ENCODE peak calls at places on chromosome 11, in four cellular contexts. M is mammary epithelial cell; U is CD8-positive, alpha-beta memory T cell; Q is psoas muscle. N is an unnamed sample. For H3K36me3, the result is how much of the 10 kb centered on the place peaks cover.

GRCh38 chr11:64729851-64730382 is 6.9 kb upstream of the NRXN2 start:
- DNase-seq in M (no peak), U (no peak), Q (no peak), N (no peak)

GRCh38 chr11:8207080-8208000 is 38.5 kb upstream of the RIC3 start:
- DNase-seq in M (no peak), U (no peak), Q (no peak), N (no peak)

GRCh38 chr11:125372911-125373310 is 123.2 kb downstream of the FEZ1 start:
- DNase-seq in M (no peak), U (no peak), Q (no peak), N (no peak)

GRCh38 chr11:1346669-1347390 is 37.4 kb upstream of the TOLLIP start:
- DNase-seq in M (no peak), U (no peak), Q (no peak), N (no peak)

GRCh38 chr11:27497284-27497866 is 9.2 kb downstream of the LIN7C start:
- DNase-seq in M (peak), U (no peak), Q (no peak), N (peak)

GRCh38 chr11:45280449-45280848 is 5.7 kb downstream of the SYT13 start:
- DNase-seq in M (no peak), U (no peak), Q (no peak), N (peak)

GRCh38 chr11:123188508-123189165 is 6.4 kb downstream of the CLMP start:
- DNase-seq in M (peak), U (no peak), Q (no peak), N (no peak)

GRCh38 chr11:33773399-33774355 is 643 bp downstream of the FBXO3 start:
- DNase-seq in M (peak), U (peak), Q (peak), N (peak)

GRCh38 chr11:47248304-47248663 is 330 bp downstream of the ACP2 start:
- DNase-seq in M (peak), U (no peak), Q (no peak), N (no peak)

GRCh38 chr11:60989108-60989650 is 17.7 kb downstream of the CD6 start:
- DNase-seq in M (no peak), U (no peak), Q (no peak), N (no peak)

GRCh38 chr11:121452609-121453150 is at the start of gene SORL1-AS1:
- DNase-seq in M (peak), U (peak), Q (no peak), N (peak)

DNA sequence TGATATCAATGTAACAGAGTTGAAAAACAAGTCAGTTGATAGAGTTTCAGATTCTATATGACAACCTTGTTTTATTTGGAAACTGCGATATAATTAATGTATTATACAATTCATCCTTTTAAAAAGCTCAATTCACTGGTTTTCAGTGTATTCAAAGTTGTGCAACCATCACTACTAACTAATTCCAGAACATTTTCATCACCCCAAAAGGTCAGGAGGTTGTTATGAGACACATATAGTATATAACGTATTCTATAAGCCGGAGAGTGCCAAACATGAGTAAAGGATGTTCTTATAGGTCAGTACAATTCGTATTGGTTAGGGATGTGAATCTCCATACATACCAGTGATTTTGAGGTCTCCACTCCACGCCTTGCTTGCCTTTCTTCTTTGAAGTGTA is 40.1 kb upstream of the UCP3 start:
- DNase-seq in M (no peak), U (no peak), Q (no peak), N (no peak)
- H3K36me3 ChIP-seq in M (under half), U (under half), Q (under half), N (under half)

GRCh38 chr11:77617892-77618291 is 19.7 kb downstream of the CLNS1A start:
- DNase-seq in M (no peak), U (no peak), Q (no peak), N (no peak)
- H3K36me3 ChIP-seq in M (under half), U (under half), Q (half or more), N (under half)

DNA sequence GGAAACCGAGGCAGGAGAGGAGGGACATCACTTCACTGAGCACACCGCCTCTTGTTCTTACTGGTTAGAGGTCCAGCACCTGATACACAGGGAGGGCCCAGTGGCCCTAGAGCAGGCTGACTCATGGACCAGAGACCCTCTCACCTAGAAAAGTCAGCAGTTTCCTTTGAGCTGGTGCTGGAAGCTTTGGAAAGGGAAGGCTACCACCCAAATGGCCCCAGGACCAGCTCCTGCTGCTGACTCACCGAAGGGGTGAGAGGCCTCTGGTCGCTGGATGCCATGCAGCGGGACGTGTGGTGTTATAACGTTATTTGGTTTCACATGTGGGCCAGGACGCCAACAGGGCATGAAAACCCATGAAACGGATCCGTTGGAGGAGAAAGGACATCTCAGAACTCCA is 3.8 kb downstream of the NADSYN1 start:
- DNase-seq in M (no peak), U (no peak), Q (no peak), N (no peak)
- H3K36me3 ChIP-seq in M (under half), U (half or more), Q (half or more), N (under half)

GRCh38 chr11:31646206-31646605 is 136.6 kb downstream of the ELP4 start:
- DNase-seq in M (peak), U (no peak), Q (no peak), N (no peak)

GRCh38 chr11:31651822-31652221 is 142.3 kb downstream of the ELP4 start:
- DNase-seq in M (no peak), U (no peak), Q (no peak), N (no peak)

GRCh38 chr11:31651208-31651607 is 141.6 kb downstream of the ELP4 start:
- DNase-seq in M (no peak), U (no peak), Q (no peak), N (no peak)

GRCh38 chr11:31649567-31649966 is 140.0 kb downstream of the ELP4 start:
- DNase-seq in M (no peak), U (no peak), Q (no peak), N (no peak)

GRCh38 chr11:31649129-31649528 is 139.6 kb downstream of the ELP4 start:
- DNase-seq in M (no peak), U (no peak), Q (no peak), N (no peak)
- H3K36me3 ChIP-seq in M (under half), U (under half), Q (under half), N (under half)

DNA sequence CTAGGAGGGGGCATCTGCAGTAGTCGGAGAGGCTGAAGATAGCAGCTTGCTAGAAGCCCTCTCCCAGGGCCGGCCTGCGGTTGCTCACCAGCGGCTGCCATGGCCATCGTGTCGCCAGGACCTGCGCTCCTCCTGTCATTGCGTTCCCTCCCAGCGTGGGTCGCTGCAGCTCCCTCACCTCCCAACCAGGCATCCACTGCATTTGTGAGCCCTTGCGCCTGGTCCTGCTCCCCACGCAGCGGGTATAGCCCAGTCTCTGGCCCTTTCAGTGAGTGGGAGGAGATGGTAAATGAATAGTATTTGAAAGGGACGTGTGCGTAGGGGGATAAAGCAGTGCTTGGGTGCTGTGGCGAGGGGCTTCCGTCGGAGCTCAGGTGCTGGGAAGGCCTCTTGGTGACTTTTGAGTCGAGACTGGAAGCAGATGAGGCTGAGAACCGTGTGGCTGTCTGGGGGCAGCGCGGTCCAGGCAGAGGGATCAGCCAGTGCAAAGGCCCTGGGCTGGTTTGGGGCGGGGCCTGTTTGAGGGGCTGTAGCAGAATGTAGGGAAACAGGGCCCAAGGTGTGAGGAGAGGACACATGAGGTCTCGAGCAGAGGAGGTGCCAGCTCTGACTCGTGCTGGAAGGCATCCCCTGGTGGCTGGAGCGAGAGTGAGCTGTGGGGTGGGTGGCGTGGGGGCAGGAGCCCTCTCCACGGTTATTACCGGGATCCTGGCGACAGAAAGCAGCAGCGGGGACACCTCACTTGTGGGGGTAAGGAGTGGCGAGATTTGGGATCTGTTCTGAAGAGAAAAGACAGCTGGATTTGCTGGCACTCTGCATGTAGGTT is 39.3 kb downstream of the LRP5 start:
- DNase-seq in M (no peak), U (no peak), Q (no peak), N (no peak)
- H3K36me3 ChIP-seq in M (under half), U (under half), Q (under half), N (under half)

GRCh38 chr11:78982377-78982925 is 407.8 kb upstream of the NARS2 start:
- DNase-seq in M (no peak), U (no peak), Q (no peak), N (no peak)

GRCh38 chr11:78981153-78981552 is 406.5 kb upstream of the NARS2 start:
- DNase-seq in M (no peak), U (no peak), Q (no peak), N (no peak)

GRCh38 chr11:78985654-78986053 is 411.0 kb upstream of the NARS2 start:
- DNase-seq in M (no peak), U (no peak), Q (no peak), N (no peak)

GRCh38 chr11:78987748-78988147 is 413.1 kb upstream of the NARS2 start:
- DNase-seq in M (no peak), U (no peak), Q (no peak), N (no peak)

DNA sequence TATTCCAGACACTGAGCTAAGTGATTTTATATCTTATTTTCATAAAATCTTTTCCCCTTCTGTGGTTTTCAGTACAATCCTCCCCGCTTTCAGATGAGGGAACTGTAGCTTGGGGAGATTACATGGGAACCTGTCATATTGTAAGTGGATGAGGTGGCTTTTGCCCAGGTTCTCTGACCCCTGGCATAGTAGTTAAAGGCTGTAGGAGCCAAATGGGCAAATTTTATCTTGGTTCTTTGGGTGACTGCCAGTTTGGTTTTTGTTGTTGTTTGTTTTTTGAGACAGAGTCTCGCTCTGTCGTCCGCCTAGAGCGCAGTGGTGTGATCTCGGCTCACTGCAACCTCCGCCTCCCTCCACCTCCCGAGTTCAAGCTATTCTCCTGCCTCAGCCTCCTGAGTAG is 411.6 kb upstream of the NARS2 start:
- DNase-seq in M (no peak), U (no peak), Q (no peak), N (no peak)
- H3K36me3 ChIP-seq in M (under half), U (under half), Q (under half), N (under half)

GRCh38 chr11:68169442-68169841 is 43.7 kb downstream of the KMT5B start:
- DNase-seq in M (no peak), U (no peak), Q (no peak), N (no peak)

GRCh38 chr11:68166969-68167368 is 45.8 kb upstream of the CHKA start:
- DNase-seq in M (no peak), U (no peak), Q (no peak), N (no peak)

GRCh38 chr11:68167474-68167873 is 45.6 kb downstream of the KMT5B start:
- DNase-seq in M (no peak), U (no peak), Q (no peak), N (no peak)

GRCh38 chr11:68165601-68166000 is 44.4 kb upstream of the CHKA start:
- DNase-seq in M (no peak), U (no peak), Q (no peak), N (no peak)

DNA sequence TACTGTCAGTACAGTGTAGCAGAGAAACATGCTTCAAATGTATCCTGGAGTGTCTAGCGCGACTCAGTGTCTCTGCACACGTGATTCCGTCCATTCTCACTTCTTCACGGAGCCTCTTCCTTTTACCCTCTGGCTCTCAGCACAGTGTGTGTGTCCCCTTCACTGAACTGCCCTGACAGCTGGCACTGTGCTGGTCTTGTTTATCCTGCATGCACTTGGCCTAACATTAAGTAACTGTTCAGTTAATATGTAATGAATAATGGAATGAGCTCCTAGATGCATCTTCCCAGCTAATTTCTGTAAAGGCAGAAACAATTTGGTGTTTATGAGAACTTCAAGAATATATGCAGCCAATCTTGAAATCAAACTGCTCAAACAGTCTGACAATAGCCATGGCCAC is 44.4 kb downstream of the KMT5B start:
- DNase-seq in M (no peak), U (no peak), Q (no peak), N (no peak)
- H3K36me3 ChIP-seq in M (under half), U (half or more), Q (half or more), N (under half)

DNA sequence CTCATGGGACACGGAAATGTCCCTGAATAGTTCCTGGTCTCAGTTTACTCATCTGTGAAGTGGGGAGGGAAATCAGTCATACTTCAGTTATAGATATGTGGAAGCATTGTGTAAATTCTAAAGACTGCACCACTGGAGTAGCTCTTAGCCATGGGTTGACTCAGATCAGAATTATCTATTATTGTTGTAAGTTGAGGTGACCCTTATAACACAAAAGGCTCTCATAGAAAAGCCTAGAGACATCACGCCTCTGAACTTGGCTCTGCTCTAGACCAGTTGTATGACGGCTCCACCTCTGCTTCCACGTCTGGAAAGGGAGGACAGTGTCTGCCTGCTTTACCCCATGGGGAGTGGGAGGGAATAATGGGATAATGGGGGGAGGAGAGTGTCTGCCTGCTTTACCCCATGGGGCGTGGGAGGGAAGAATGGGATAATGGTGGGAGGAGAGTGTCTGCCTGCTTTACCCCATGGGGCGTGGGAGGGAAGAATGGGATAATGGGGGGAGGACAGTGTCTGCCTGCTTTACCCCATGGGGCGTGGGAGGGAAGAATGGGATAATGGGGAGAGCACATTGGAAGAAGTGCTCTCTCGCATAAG is 98.2 kb downstream of the AMOTL1 start:
- DNase-seq in M (no peak), U (no peak), Q (no peak), N (no peak)
- H3K36me3 ChIP-seq in M (half or more), U (under half), Q (half or more), N (under half)